ENCODE peak calls at places on chromosome X, in six cellular contexts. One of them, this sample, is unnamed.
A peak's percentile ranks its signal among the peaks of the same experiment; 100 is the strongest.

GRCh38 chrX:46727445-46727844 is 31.5 kb downstream of the SLC9A7 start:
- DNase-seq in stimulated activated CD4-positive, alpha-beta T cell treated with anti-CD3 and anti-CD28 coated beads, Interleukin-2, amount 100 ng/mL, for 4 hours: no peak
- DNase-seq in colonic mucosa: no peak
- DNase-seq in CD8-positive, alpha-beta memory T cell: no peak
- DNase-seq in GM06990: no peak
- DNase-seq in heart left ventricle: no peak
- DNase-seq in this sample: no peak

GRCh38 chrX:112450810-112451209 is 228.9 kb downstream of the LHFPL1 start:
- DNase-seq in GM06990: no peak
- DNase-seq in CD8-positive, alpha-beta memory T cell: no peak
- DNase-seq in heart left ventricle: no peak
- DNase-seq in stimulated activated CD4-positive, alpha-beta T cell treated with anti-CD3 and anti-CD28 coated beads, Interleukin-2, amount 100 ng/mL, for 4 hours: no peak
- DNase-seq in colonic mucosa: no peak
- DNase-seq in this sample: no peak

GRCh38 chrX:2242326-2242725 is 258.4 kb downstream of the DHRSX start:
- DNase-seq in heart left ventricle: no peak
- DNase-seq in stimulated activated CD4-positive, alpha-beta T cell treated with anti-CD3 and anti-CD28 coated beads, Interleukin-2, amount 100 ng/mL, for 4 hours: no peak
- DNase-seq in GM06990: no peak
- DNase-seq in CD8-positive, alpha-beta memory T cell: no peak
- DNase-seq in colonic mucosa: no peak
- DNase-seq in this sample: no peak

GRCh38 chrX:155071694-155072215 is 447 bp downstream of the BRCC3 start:
- DNase-seq in heart left ventricle: peak; percentile 32
- DNase-seq in stimulated activated CD4-positive, alpha-beta T cell treated with anti-CD3 and anti-CD28 coated beads, Interleukin-2, amount 100 ng/mL, for 4 hours: no peak
- DNase-seq in colonic mucosa: peak; percentile 33
- DNase-seq in GM06990: no peak
- DNase-seq in CD8-positive, alpha-beta memory T cell: no peak
- DNase-seq in this sample: no peak

GRCh38 chrX:9906919-9907318 is 60.2 kb upstream of the CLDN34 start:
- DNase-seq in colonic mucosa: no peak
- DNase-seq in GM06990: no peak
- DNase-seq in stimulated activated CD4-positive, alpha-beta T cell treated with anti-CD3 and anti-CD28 coated beads, Interleukin-2, amount 100 ng/mL, for 4 hours: no peak
- DNase-seq in heart left ventricle: no peak
- DNase-seq in CD8-positive, alpha-beta memory T cell: no peak
- DNase-seq in this sample: no peak

GRCh38 chrX:131907488-131908314 is 115.4 kb upstream of the STK26 start:
- DNase-seq in CD8-positive, alpha-beta memory T cell: no peak
- DNase-seq in colonic mucosa: no peak
- DNase-seq in GM06990: no peak
- DNase-seq in heart left ventricle: no peak
- DNase-seq in stimulated activated CD4-positive, alpha-beta T cell treated with anti-CD3 and anti-CD28 coated beads, Interleukin-2, amount 100 ng/mL, for 4 hours: no peak
- DNase-seq in this sample: no peak

GRCh38 chrX:110509778-110510510 is 151.3 kb downstream of the RTL9 start:
- DNase-seq in heart left ventricle: no peak
- DNase-seq in GM06990: no peak
- DNase-seq in CD8-positive, alpha-beta memory T cell: no peak
- DNase-seq in colonic mucosa: no peak
- DNase-seq in stimulated activated CD4-positive, alpha-beta T cell treated with anti-CD3 and anti-CD28 coated beads, Interleukin-2, amount 100 ng/mL, for 4 hours: no peak
- DNase-seq in this sample: no peak

GRCh38 chrX:136762820-136763452 is 17.8 kb downstream of the ARHGEF6 start:
- DNase-seq in heart left ventricle: no peak
- DNase-seq in stimulated activated CD4-positive, alpha-beta T cell treated with anti-CD3 and anti-CD28 coated beads, Interleukin-2, amount 100 ng/mL, for 4 hours: no peak
- DNase-seq in colonic mucosa: no peak
- DNase-seq in CD8-positive, alpha-beta memory T cell: peak; percentile 14
- DNase-seq in GM06990: peak; percentile 21
- DNase-seq in this sample: no peak

GRCh38 chrX:105695451-105695850 is 126.9 kb upstream of the NRK start:
- DNase-seq in colonic mucosa: no peak
- DNase-seq in GM06990: no peak
- DNase-seq in heart left ventricle: no peak
- DNase-seq in stimulated activated CD4-positive, alpha-beta T cell treated with anti-CD3 and anti-CD28 coated beads, Interleukin-2, amount 100 ng/mL, for 4 hours: no peak
- DNase-seq in CD8-positive, alpha-beta memory T cell: no peak
- DNase-seq in this sample: no peak

GRCh38 chrX:74349387-74349786 is 45.4 kb downstream of the ZCCHC13 start:
- DNase-seq in heart left ventricle: no peak
- DNase-seq in colonic mucosa: no peak
- DNase-seq in GM06990: no peak
- DNase-seq in CD8-positive, alpha-beta memory T cell: no peak
- DNase-seq in stimulated activated CD4-positive, alpha-beta T cell treated with anti-CD3 and anti-CD28 coated beads, Interleukin-2, amount 100 ng/mL, for 4 hours: no peak
- DNase-seq in this sample: no peak

GRCh38 chrX:136711147-136711546 is 63.2 kb downstream of the CD40LG start:
- DNase-seq in stimulated activated CD4-positive, alpha-beta T cell treated with anti-CD3 and anti-CD28 coated beads, Interleukin-2, amount 100 ng/mL, for 4 hours: no peak
- DNase-seq in colonic mucosa: peak; percentile 27
- DNase-seq in GM06990: no peak
- DNase-seq in CD8-positive, alpha-beta memory T cell: no peak
- DNase-seq in heart left ventricle: peak; percentile 47
- DNase-seq in this sample: peak; percentile 37

GRCh38 chrX:128816919-128817318 is 706.4 kb downstream of the SMARCA1 start:
- DNase-seq in colonic mucosa: no peak
- DNase-seq in GM06990: no peak
- DNase-seq in CD8-positive, alpha-beta memory T cell: no peak
- DNase-seq in stimulated activated CD4-positive, alpha-beta T cell treated with anti-CD3 and anti-CD28 coated beads, Interleukin-2, amount 100 ng/mL, for 4 hours: no peak
- DNase-seq in heart left ventricle: no peak
- DNase-seq in this sample: no peak

GRCh38 chrX:130539721-130540321 is 138.0 kb downstream of the RBMX2 start:
- DNase-seq in GM06990: no peak
- DNase-seq in stimulated activated CD4-positive, alpha-beta T cell treated with anti-CD3 and anti-CD28 coated beads, Interleukin-2, amount 100 ng/mL, for 4 hours: no peak
- DNase-seq in colonic mucosa: peak; percentile 36
- DNase-seq in CD8-positive, alpha-beta memory T cell: no peak
- DNase-seq in heart left ventricle: peak; percentile 50
- DNase-seq in this sample: no peak

This sample was measured in left lung.